ENCODE peak calls at places on chromosomes 3 and 15, in six cellular contexts. One of them, this sample, is unnamed.

GRCh38 chr3:49553690-49554634 is at the start of gene BSN:
- DNase-seq in GM12878: peak; percentile 42
- DNase-seq in DND-41: peak; percentile 95
- DNase-seq in mammary epithelial cell: peak; percentile 67
- DNase-seq in GM23338: peak; percentile 94
- DNase-seq in hepatocyte: peak; percentile 97
- DNase-seq in this sample: peak; percentile 91

GRCh38 chr15:56968821-56969220 is 50.4 kb downstream of the TCF12 start:
- DNase-seq in GM12878: no peak
- DNase-seq in mammary epithelial cell: no peak
- DNase-seq in hepatocyte: no peak
- DNase-seq in GM23338: peak; percentile 29
- DNase-seq in DND-41: no peak
- DNase-seq in this sample: no peak

GRCh38 chr3:185797993-185798830 is 26.6 kb downstream of the IGF2BP2 start:
- DNase-seq in GM23338: no peak
- DNase-seq in GM12878: no peak
- DNase-seq in DND-41: no peak
- DNase-seq in mammary epithelial cell: no peak
- DNase-seq in hepatocyte: no peak
- DNase-seq in this sample: peak; percentile 94

GRCh38 chr15:39638041-39638440 is 57.2 kb downstream of the THBS1 start:
- DNase-seq in GM12878: no peak
- DNase-seq in mammary epithelial cell: no peak
- DNase-seq in hepatocyte: no peak
- DNase-seq in DND-41: no peak
- DNase-seq in GM23338: no peak
- DNase-seq in this sample: no peak

GRCh38 chr3:175431396-175431795 is 572.3 kb downstream of the NAALADL2 start:
- DNase-seq in GM12878: no peak
- DNase-seq in DND-41: no peak
- DNase-seq in mammary epithelial cell: peak; percentile 24
- DNase-seq in GM23338: peak; percentile 27
- DNase-seq in hepatocyte: peak; percentile 56
- DNase-seq in this sample: no peak

GRCh38 chr15:56886450-56886856 is 32.0 kb upstream of the TCF12 start:
- DNase-seq in DND-41: peak; percentile 9
- DNase-seq in hepatocyte: peak; percentile 19
- DNase-seq in GM12878: no peak
- DNase-seq in mammary epithelial cell: no peak
- DNase-seq in GM23338: peak; percentile 21
- DNase-seq in this sample: no peak

GRCh38 chr15:41827290-41827879 is 507 bp upstream of the JMJD7 start:
- DNase-seq in DND-41: peak; percentile 34
- DNase-seq in GM23338: peak; percentile 63
- DNase-seq in mammary epithelial cell: no peak
- DNase-seq in GM12878: no peak
- DNase-seq in hepatocyte: peak; percentile 56
- DNase-seq in this sample: peak; percentile 35

GRCh38 chr15:100781961-100782525 is 97.6 kb upstream of the ALDH1A3 start:
- DNase-seq in hepatocyte: no peak
- DNase-seq in GM23338: peak; percentile 33
- DNase-seq in DND-41: no peak
- DNase-seq in GM12878: no peak
- DNase-seq in mammary epithelial cell: no peak
- DNase-seq in this sample: no peak

GRCh38 chr3:15102256-15102655 is 3.3 kb upstream of the RBSN start:
- DNase-seq in GM23338: no peak
- DNase-seq in hepatocyte: no peak
- DNase-seq in DND-41: no peak
- DNase-seq in GM12878: no peak
- DNase-seq in mammary epithelial cell: peak; percentile 21
- DNase-seq in this sample: no peak

GRCh38 chr3:99846472-99846871 is 28.8 kb downstream of the CMSS1 start:
- DNase-seq in hepatocyte: no peak
- DNase-seq in mammary epithelial cell: peak; percentile 45
- DNase-seq in DND-41: no peak
- DNase-seq in GM23338: peak; percentile 52
- DNase-seq in GM12878: no peak
- DNase-seq in this sample: peak; percentile 81

GRCh38 chr3:23740517-23741402 is 65.0 kb upstream of the UBE2E1 start:
- DNase-seq in hepatocyte: peak; percentile 35
- DNase-seq in mammary epithelial cell: peak; percentile 96
- DNase-seq in GM23338: no peak
- DNase-seq in DND-41: no peak
- DNase-seq in GM12878: no peak
- DNase-seq in this sample: peak; percentile 98

GRCh38 chr15:29568840-29569532 is 253.3 kb downstream of the TJP1 start:
- DNase-seq in mammary epithelial cell: peak; percentile 26
- DNase-seq in hepatocyte: peak; percentile 58
- DNase-seq in GM12878: no peak
- DNase-seq in GM23338: peak; percentile 75
- DNase-seq in DND-41: no peak
- DNase-seq in this sample: no peak

GRCh38 chr15:87874896-87875661 is 381.5 kb downstream of the NTRK3 start:
- DNase-seq in hepatocyte: peak; percentile 55
- DNase-seq in GM12878: no peak
- DNase-seq in GM23338: peak; percentile 21
- DNase-seq in mammary epithelial cell: no peak
- DNase-seq in DND-41: no peak
- DNase-seq in this sample: no peak

GRCh38 chr3:44870375-44871061 is 3.9 kb upstream of the TGM4 start:
- DNase-seq in GM23338: no peak
- DNase-seq in mammary epithelial cell: no peak
- DNase-seq in hepatocyte: no peak
- DNase-seq in GM12878: no peak
- DNase-seq in DND-41: no peak
- DNase-seq in this sample: no peak

GRCh38 chr15:49387471-49387870 is 35.6 kb upstream of the FGF7 start:
- DNase-seq in GM12878: no peak
- DNase-seq in DND-41: no peak
- DNase-seq in hepatocyte: no peak
- DNase-seq in mammary epithelial cell: no peak
- DNase-seq in GM23338: no peak
- DNase-seq in this sample: no peak

GRCh38 chr15:72312605-72313447 is 7.1 kb downstream of the CELF6 start:
- DNase-seq in mammary epithelial cell: peak; percentile 36
- DNase-seq in hepatocyte: peak; percentile 74
- DNase-seq in GM12878: no peak
- DNase-seq in DND-41: peak; percentile 63
- DNase-seq in GM23338: peak; percentile 88
- DNase-seq in this sample: peak; percentile 61

GRCh38 chr3:171810278-171811058 is at the start of gene PLD1:
- DNase-seq in GM23338: peak; percentile 71
- DNase-seq in DND-41: no peak
- DNase-seq in hepatocyte: peak; percentile 94
- DNase-seq in GM12878: no peak
- DNase-seq in mammary epithelial cell: peak; percentile 94
- DNase-seq in this sample: no peak

GRCh38 chr3:69740103-69741021 is 1.1 kb downstream of the MITF start:
- DNase-seq in GM12878: no peak
- DNase-seq in hepatocyte: peak; percentile 77
- DNase-seq in mammary epithelial cell: peak; percentile 56
- DNase-seq in GM23338: peak; percentile 88
- DNase-seq in DND-41: no peak
- DNase-seq in this sample: peak; percentile 77

GRCh38 chr3:107817076-107817475 is 273.8 kb downstream of the CD47 start:
- DNase-seq in GM23338: no peak
- DNase-seq in GM12878: no peak
- DNase-seq in mammary epithelial cell: no peak
- DNase-seq in hepatocyte: no peak
- DNase-seq in DND-41: no peak
- DNase-seq in this sample: no peak

GRCh38 chr3:13282986-13283876 is 136.9 kb downstream of the NUP210 start:
- DNase-seq in mammary epithelial cell: peak; percentile 5
- DNase-seq in DND-41: peak; percentile 50
- DNase-seq in GM12878: no peak
- DNase-seq in GM23338: peak; percentile 87
- DNase-seq in hepatocyte: peak; percentile 52
- DNase-seq in this sample: peak; percentile 29
- TF ChIP-seq EZH2 in mammary epithelial cell: no peak
- TF ChIP-seq EZH2 in DND-41: no peak
- TF ChIP-seq EZH2 in GM12878: no peak
- TF ChIP-seq EZH2 in GM23338: no peak
- TF ChIP-seq EZH2 in hepatocyte: no peak
- TF ChIP-seq EZH2 in this sample: no peak

GRCh38 chr15:83107841-83108181 is 366 bp downstream of the TM6SF1 start:
- DNase-seq in hepatocyte: no peak
- DNase-seq in GM12878: no peak
- DNase-seq in GM23338: no peak
- DNase-seq in mammary epithelial cell: no peak
- DNase-seq in DND-41: no peak
- DNase-seq in this sample: no peak
- TF ChIP-seq EZH2 in hepatocyte: peak; percentile 1
- TF ChIP-seq EZH2 in GM12878: no peak
- TF ChIP-seq EZH2 in GM23338: no peak
- TF ChIP-seq EZH2 in mammary epithelial cell: no peak
- TF ChIP-seq EZH2 in DND-41: no peak
- TF ChIP-seq EZH2 in this sample: no peak

GRCh38 chr3:115788921-115789470 is 165.7 kb downstream of the GAP43 start:
- DNase-seq in mammary epithelial cell: peak; percentile 97
- DNase-seq in GM23338: no peak
- DNase-seq in GM12878: no peak
- DNase-seq in hepatocyte: no peak
- DNase-seq in DND-41: no peak
- DNase-seq in this sample: peak; percentile 91

GRCh38 chr3:115784739-115785571 is 161.6 kb downstream of the GAP43 start:
- DNase-seq in hepatocyte: peak; percentile 32
- DNase-seq in GM12878: no peak
- DNase-seq in mammary epithelial cell: peak; percentile 53
- DNase-seq in DND-41: no peak
- DNase-seq in GM23338: no peak
- DNase-seq in this sample: no peak

GRCh38 chr3:115785782-115786181 is 162.5 kb downstream of the GAP43 start:
- DNase-seq in GM12878: no peak
- DNase-seq in mammary epithelial cell: no peak
- DNase-seq in DND-41: no peak
- DNase-seq in GM23338: no peak
- DNase-seq in hepatocyte: no peak
- DNase-seq in this sample: no peak

GRCh38 chr3:115787818-115788217 is 164.5 kb downstream of the GAP43 start:
- DNase-seq in mammary epithelial cell: no peak
- DNase-seq in GM12878: no peak
- DNase-seq in hepatocyte: no peak
- DNase-seq in GM23338: no peak
- DNase-seq in DND-41: no peak
- DNase-seq in this sample: no peak

DNA sequence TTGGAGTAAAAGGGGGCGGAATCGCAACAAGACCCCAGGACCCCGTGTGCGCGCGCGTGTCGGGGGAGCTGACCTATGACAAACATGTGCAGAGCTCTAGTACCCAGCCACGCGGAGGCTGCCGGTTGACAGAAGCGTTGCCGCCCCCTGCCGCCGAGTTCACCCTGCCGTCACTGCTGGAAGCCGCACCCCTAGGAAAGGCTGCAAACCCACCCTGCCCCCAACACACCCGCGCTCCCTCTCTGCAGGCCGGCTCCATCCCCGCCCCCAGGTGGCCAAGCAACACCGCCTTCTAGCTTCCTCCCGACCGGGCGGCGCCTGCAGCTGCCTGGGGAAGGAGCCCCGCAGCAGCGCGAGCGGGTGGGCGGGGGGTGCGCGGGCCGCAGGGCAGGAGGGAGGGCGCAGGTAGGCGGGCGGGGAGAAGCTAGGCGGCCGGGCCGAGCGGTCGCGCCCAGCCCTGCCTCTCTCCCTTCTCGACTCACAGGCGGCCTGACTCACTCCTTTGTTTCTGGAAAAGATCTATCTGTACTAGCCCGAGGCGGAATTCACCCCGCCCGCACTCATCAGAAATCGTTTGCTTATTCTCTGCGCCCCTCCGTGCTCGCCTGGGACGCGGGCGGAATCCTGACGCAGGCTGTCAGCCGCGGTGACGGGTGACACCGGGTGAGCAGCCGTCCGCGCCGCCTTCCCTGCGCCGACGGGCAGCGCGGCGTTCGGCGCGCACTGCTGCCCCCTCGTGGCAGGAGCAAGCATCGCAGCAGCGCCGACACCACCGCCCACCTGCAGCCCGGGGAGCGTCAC is 160.8 kb downstream of the GAP43 start:
- DNase-seq in GM12878: peak; percentile 15
- DNase-seq in DND-41: peak; percentile 96
- DNase-seq in hepatocyte: peak; percentile 97
- DNase-seq in GM23338: peak; percentile 92
- DNase-seq in mammary epithelial cell: peak; percentile 95
- DNase-seq in this sample: peak; percentile 95
- TF ChIP-seq EZH2 in GM12878: no peak
- TF ChIP-seq EZH2 in DND-41: no peak
- TF ChIP-seq EZH2 in hepatocyte: no peak
- TF ChIP-seq EZH2 in GM23338: no peak
- TF ChIP-seq EZH2 in mammary epithelial cell: no peak
- TF ChIP-seq EZH2 in this sample: no peak

GRCh38 chr15:53477981-53478766 is 281.3 kb downstream of the WDR72 start:
- DNase-seq in DND-41: no peak
- DNase-seq in GM12878: no peak
- DNase-seq in hepatocyte: no peak
- DNase-seq in mammary epithelial cell: no peak
- DNase-seq in GM23338: no peak
- DNase-seq in this sample: no peak
- TF ChIP-seq EZH2 in DND-41: no peak
- TF ChIP-seq EZH2 in GM12878: no peak
- TF ChIP-seq EZH2 in hepatocyte: no peak
- TF ChIP-seq EZH2 in mammary epithelial cell: no peak
- TF ChIP-seq EZH2 in GM23338: no peak
- TF ChIP-seq EZH2 in this sample: no peak

GRCh38 chr3:181710581-181711255 is 1.0 kb upstream of the SOX2 start:
- DNase-seq in DND-41: no peak
- DNase-seq in GM12878: no peak
- DNase-seq in GM23338: peak; percentile 94
- DNase-seq in mammary epithelial cell: no peak
- DNase-seq in hepatocyte: no peak
- DNase-seq in this sample: peak; percentile 13
- TF ChIP-seq EZH2 in DND-41: no peak
- TF ChIP-seq EZH2 in GM12878: no peak
- TF ChIP-seq EZH2 in GM23338: no peak
- TF ChIP-seq EZH2 in mammary epithelial cell: peak; percentile 74
- TF ChIP-seq EZH2 in hepatocyte: no peak
- TF ChIP-seq EZH2 in this sample: no peak

DNA sequence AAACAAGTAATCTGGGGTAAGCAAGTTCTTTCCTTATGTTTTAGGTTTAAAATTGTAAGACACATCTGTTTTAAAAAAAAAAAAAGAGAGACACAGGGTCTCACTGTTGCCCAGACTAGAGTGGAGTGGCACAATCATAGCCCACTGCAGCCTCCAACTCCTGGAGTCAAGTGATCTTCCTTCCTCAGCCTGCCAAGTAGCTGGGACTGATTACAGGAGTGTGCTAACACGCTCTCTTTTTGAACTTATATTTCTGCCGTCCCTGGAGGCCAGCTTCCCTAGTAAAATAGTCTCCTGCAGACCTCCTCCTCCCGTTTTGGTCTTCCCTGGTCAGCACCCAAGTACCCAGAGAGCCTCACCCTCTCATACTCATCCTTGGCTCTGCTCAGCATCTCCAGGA is 35.5 kb downstream of the DCP1A start:
- DNase-seq in DND-41: no peak
- DNase-seq in mammary epithelial cell: no peak
- DNase-seq in GM23338: no peak
- DNase-seq in GM12878: no peak
- DNase-seq in hepatocyte: no peak
- DNase-seq in this sample: no peak
- TF ChIP-seq EZH2 in DND-41: no peak
- TF ChIP-seq EZH2 in mammary epithelial cell: no peak
- TF ChIP-seq EZH2 in GM23338: no peak
- TF ChIP-seq EZH2 in GM12878: no peak
- TF ChIP-seq EZH2 in hepatocyte: no peak
- TF ChIP-seq EZH2 in this sample: no peak